ENCODE peak calls at places on chromosomes 1 and 21, in five cellular contexts. T is SK-N-SH, O is IMR-90, V is kidney, H is mesendoderm. K is an unnamed sample.

GRCh38 chr1:153748903-153749302 is 21.1 kb downstream of the INTS3 start:
- DNase-seq in T (no peak), O (no peak), V (no peak), H (no peak), K (no peak)

GRCh38 chr1:204852854-204853253 is 17.8 kb upstream of the NFASC start:
- DNase-seq in T (no peak), O (no peak), V (no peak), H (no peak), K (no peak)

GRCh38 chr21:46668381-46668780 is 32.9 kb downstream of the PRMT2 start:
- DNase-seq in T (no peak), O (no peak), V (no peak), H (no peak), K (no peak)

GRCh38 chr1:58815680-58816071 is 31.8 kb upstream of the JUN start:
- DNase-seq in T (peak; percentile 23), O (no peak), V (peak; percentile 68), H (peak; percentile 68), K (peak; percentile 71)

GRCh38 chr1:21082078-21082477 is 94.6 kb downstream of the EIF4G3 start:
- DNase-seq in T (no peak), O (peak; percentile 44), V (no peak), H (no peak), K (no peak)

GRCh38 chr1:65792671-65793358 is at the start of gene PDE4B:
- DNase-seq in T (peak; percentile 75), O (peak; percentile 40), V (peak; percentile 53), H (peak; percentile 56), K (no peak)

GRCh38 chr1:228059536-228060457 is 22.7 kb upstream of the ARF1 start:
- DNase-seq in T (peak; percentile 91), O (no peak), V (peak; percentile 96), H (peak; percentile 94), K (peak; percentile 94)

GRCh38 chr1:33986389-33987095 is 122.7 kb downstream of the HMGB4 start:
- DNase-seq in T (no peak), O (peak; percentile 7), V (no peak), H (no peak), K (no peak)

GRCh38 chr1:31739281-31739853 is 24.8 kb downstream of the ADGRB2 start:
- DNase-seq in T (no peak), O (no peak), V (no peak), H (no peak), K (no peak)

GRCh38 chr21:44487831-44488230 is 32.5 kb downstream of the LRRC3 start:
- DNase-seq in T (no peak), O (peak; percentile 19), V (no peak), H (peak; percentile 72), K (peak; percentile 65)

GRCh38 chr1:84327830-84328229 is 26.3 kb downstream of the SAMD13 start:
- DNase-seq in T (no peak), O (no peak), V (no peak), H (no peak), K (no peak)

GRCh38 chr1:62676606-62677356 is 11.4 kb downstream of the DOCK7 start:
- DNase-seq in T (no peak), O (peak; percentile 66), V (no peak), H (no peak), K (peak; percentile 25)

GRCh38 chr1:24727490-24728214 is 17.6 kb upstream of the CLIC4 start:
- DNase-seq in T (no peak), O (peak; percentile 93), V (peak; percentile 91), H (no peak), K (no peak)

GRCh38 chr1:151972533-151973270 is 21.0 kb downstream of the S100A10 start:
- DNase-seq in T (no peak), O (peak; percentile 87), V (no peak), H (peak; percentile 95), K (peak; percentile 91)

GRCh38 chr1:39754906-39755504 is 16.1 kb downstream of the OXCT2 start:
- DNase-seq in T (no peak), O (no peak), V (peak; percentile 52), H (peak; percentile 27), K (no peak)

GRCh38 chr1:228752604-228753132 is 17.4 kb downstream of the RHOU start:
- DNase-seq in T (no peak), O (no peak), V (no peak), H (no peak), K (no peak)

GRCh38 chr1:245690153-245690552 is 535.4 kb downstream of the KIF26B start:
- DNase-seq in T (no peak), O (peak; percentile 9), V (no peak), H (no peak), K (no peak)

GRCh38 chr1:112687785-112688496 is 13.5 kb downstream of the MOV10 start:
- DNase-seq in T (peak; percentile 5), O (no peak), V (peak; percentile 17), H (no peak), K (no peak)

GRCh38 chr1:33365560-33365997 is 44.7 kb upstream of the A3GALT2 start:
- DNase-seq in T (no peak), O (peak; percentile 66), V (no peak), H (no peak), K (no peak)

GRCh38 chr1:204045430-204045829 is 27.5 kb upstream of the SOX13 start:
- DNase-seq in T (no peak), O (no peak), V (no peak), H (no peak), K (no peak)

GRCh38 chr1:183124259-183124658 is 61.8 kb upstream of the LAMC2 start:
- DNase-seq in T (peak; percentile 7), O (no peak), V (no peak), H (no peak), K (no peak)

GRCh38 chr1:180952657-180953013 is 39.9 kb downstream of the KIAA1614 start:
- DNase-seq in T (peak; percentile 46), O (no peak), V (no peak), H (no peak), K (no peak)

GRCh38 chr1:14516974-14517812 is 81.3 kb upstream of the KAZN start:
- DNase-seq in T (no peak), O (peak; percentile 92), V (no peak), H (no peak), K (peak; percentile 96)

GRCh38 chr1:25192154-25192553 is 40.1 kb downstream of the SYF2 start:
- DNase-seq in T (no peak), O (no peak), V (no peak), H (no peak), K (no peak)

GRCh38 chr1:152486400-152487006 is 24.1 kb upstream of the LCE5A start:
- DNase-seq in T (peak; percentile 24), O (no peak), V (no peak), H (peak; percentile 7), K (peak; percentile 34)

GRCh38 chr1:28437924-28438699 is 67.7 kb upstream of the RCC1 start:
- DNase-seq in T (peak; percentile 47), O (peak; percentile 96), V (peak; percentile 86), H (peak; percentile 72), K (peak; percentile 97)

GRCh38 chr1:29156543-29157268 is 25.0 kb downstream of the SRSF4 start:
- DNase-seq in T (no peak), O (peak; percentile 49), V (no peak), H (peak; percentile 90), K (no peak)

GRCh38 chr1:224273651-224274050 is 56.3 kb downstream of the NVL start:
- DNase-seq in T (no peak), O (peak; percentile 87), V (no peak), H (no peak), K (peak; percentile 72)

GRCh38 chr1:150619576-150620509 is 9.6 kb downstream of the ENSA start:
- DNase-seq in T (peak; percentile 46), O (peak; percentile 80), V (no peak), H (peak; percentile 45), K (peak; percentile 84)

GRCh38 chr1:116708255-116708900 is 40.8 kb upstream of the IGSF3 start:
- DNase-seq in T (peak; percentile 55), O (no peak), V (no peak), H (no peak), K (peak; percentile 44)

DNA sequence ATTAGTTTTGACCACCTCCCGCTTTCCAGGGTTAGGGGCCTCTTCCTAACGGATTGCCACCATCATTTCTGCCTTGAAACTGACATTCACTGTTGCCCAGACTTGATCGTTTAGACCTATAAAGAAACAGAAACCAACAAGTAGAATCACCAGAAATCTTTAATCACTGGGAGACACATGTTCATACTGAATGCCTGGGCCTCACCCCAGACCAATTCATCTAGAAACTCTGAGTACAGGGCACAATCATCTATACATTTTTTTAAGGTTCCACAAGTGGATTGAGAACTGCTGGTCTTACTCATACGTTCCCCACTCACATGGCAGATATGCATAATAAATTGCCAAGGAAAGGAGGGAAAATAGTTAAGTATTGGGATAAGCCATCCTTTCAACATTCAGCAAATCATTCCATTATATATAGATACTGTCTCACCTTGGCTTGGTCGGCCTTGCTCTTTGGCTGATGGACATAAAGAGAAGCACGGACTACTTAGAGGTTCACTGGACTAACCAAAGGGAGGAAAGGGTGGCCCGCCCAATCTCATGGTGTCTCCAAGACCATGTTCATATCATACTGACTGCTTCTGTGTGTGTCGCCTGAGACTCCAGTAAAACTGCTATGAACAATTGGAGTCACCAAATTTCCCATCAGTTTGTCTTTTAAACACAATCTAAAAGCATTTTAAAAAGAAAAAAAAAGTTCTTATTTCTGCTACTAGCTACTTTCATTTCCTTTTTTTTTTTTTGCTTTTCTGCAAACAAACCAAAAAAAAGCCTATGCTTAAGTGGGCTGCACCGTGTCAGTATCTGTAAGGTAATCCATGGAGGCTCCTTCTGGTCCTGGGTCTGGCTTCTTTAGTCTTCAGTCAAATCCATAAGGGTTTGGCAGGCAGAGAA is 9.3 kb upstream of the TARBP1 start:
- DNase-seq in T (no peak), O (no peak), V (no peak), H (no peak), K (no peak)
- H3K9ac ChIP-seq in T (no peak overlapping the region), O (no peak overlapping the region), V (no peak overlapping the region), H (no peak overlapping the region), K (no peak overlapping the region)

GRCh38 chr1:162682013-162682419 is 49.8 kb downstream of the DDR2 start:
- DNase-seq in T (no peak), O (no peak), V (no peak), H (no peak), K (no peak)
- H3K9ac ChIP-seq in T (no peak overlapping the region), O (no peak overlapping the region), V (no peak overlapping the region), H (no peak overlapping the region), K (no peak overlapping the region)

GRCh38 chr21:37564341-37564923 is 197.9 kb downstream of the DYRK1A start:
- DNase-seq in T (peak; percentile 66), O (peak; percentile 100), V (peak; percentile 93), H (peak; percentile 88), K (peak; percentile 99)
- H3K9ac ChIP-seq in T (peak overlapping the region; percentile 94), O (peak overlapping the region; percentile 37), V (peak overlapping the region; percentile 78), H (peak overlapping the region; percentile 67), K (peak overlapping the region; percentile 91)

DNA sequence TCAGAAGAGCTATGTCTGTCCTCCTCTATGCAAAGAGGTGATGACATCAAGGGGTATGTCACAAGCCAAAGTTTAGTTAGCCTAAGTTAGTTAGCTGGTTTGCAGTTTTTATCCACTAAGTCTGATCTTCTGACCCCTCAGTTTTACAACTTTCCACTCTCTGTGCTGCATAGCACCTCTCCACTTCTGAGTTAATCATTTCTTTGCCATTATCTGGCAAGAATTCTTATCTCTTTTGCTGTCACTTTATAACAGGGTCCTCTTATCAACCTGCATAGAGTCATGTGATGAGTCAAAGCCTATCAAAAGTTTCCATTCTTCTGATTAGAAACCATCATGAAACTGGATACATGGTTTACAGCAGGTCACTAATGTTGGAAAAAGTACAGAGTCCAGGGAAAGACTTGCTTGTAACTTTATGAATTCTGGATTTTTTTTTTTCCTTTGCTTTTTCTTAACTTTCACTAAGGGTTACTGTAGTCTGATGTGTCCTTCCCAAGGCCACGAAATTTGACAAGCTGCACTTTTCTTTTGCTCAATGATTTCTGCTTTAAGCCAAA is at the start of gene NR5A2:
- DNase-seq in T (no peak), O (no peak), V (no peak), H (peak; percentile 55), K (no peak)
- H3K9ac ChIP-seq in T (no peak within 1 kb of the TSS), O (no peak within 1 kb of the TSS), V (no peak within 1 kb of the TSS), H (no peak within 1 kb of the TSS), K (peak within 1 kb of the TSS; percentile 4)